ENCODE peak calls at places on chromosomes 16 and 17, in four cellular contexts. S is IMR-90, B is H9, Z is psoas muscle. L is an unnamed sample. For H3K4me1, the result is how much of the 10 kb centered on the place peaks cover.

GRCh38 chr16:86033016-86033474 is 134.1 kb downstream of the IRF8 start:
- DNase-seq in S (no peak), B (peak), Z (no peak), L (no peak)

GRCh38 chr17:34412965-34413441 is 50.0 kb upstream of the CCL1 start:
- DNase-seq in S (peak), B (no peak), Z (no peak), L (no peak)

GRCh38 chr16:22255335-22255734 is 41.9 kb upstream of the POLR3E start:
- DNase-seq in S (no peak), B (no peak), Z (no peak), L (no peak)

GRCh38 chr17:59327891-59328290 is 3.6 kb upstream of the YPEL2 start:
- DNase-seq in S (no peak), B (no peak), Z (no peak), L (no peak)

GRCh38 chr17:45836047-45837044 is 8.3 kb upstream of the SPPL2C start:
- DNase-seq in S (no peak), B (no peak), Z (no peak), L (no peak)

GRCh38 chr16:75079346-75079926 is 37.1 kb downstream of the LDHD start:
- DNase-seq in S (no peak), B (no peak), Z (no peak), L (no peak)

GRCh38 chr16:81487301-81487720 is 42.7 kb downstream of the CMIP start:
- DNase-seq in S (no peak), B (no peak), Z (peak), L (no peak)

GRCh38 chr17:38444151-38444550 is 15.9 kb downstream of the ARHGAP23 start:
- DNase-seq in S (peak), B (peak), Z (peak), L (peak)

GRCh38 chr17:57531648-57532486 is 213.2 kb downstream of the CCDC182 start:
- DNase-seq in S (no peak), B (no peak), Z (no peak), L (no peak)

GRCh38 chr16:78543066-78543465 is 443.6 kb downstream of the WWOX start:
- DNase-seq in S (no peak), B (no peak), Z (no peak), L (no peak)

GRCh38 chr16:50702725-50703124 is 9.3 kb downstream of the NOD2 start:
- DNase-seq in S (no peak), B (no peak), Z (no peak), L (no peak)

GRCh38 chr17:5700791-5701190 is 116.5 kb upstream of the NLRP1 start:
- DNase-seq in S (no peak), B (no peak), Z (no peak), L (no peak)

GRCh38 chr17:3974138-3974687 is 10.0 kb upstream of the ATP2A3 start:
- DNase-seq in S (no peak), B (peak), Z (peak), L (no peak)

GRCh38 chr16:12295395-12295794 is 318.9 kb downstream of the SNX29 start:
- DNase-seq in S (no peak), B (no peak), Z (no peak), L (no peak)

GRCh38 chr16:27193300-27193990 is 9.9 kb upstream of the KDM8 start:
- DNase-seq in S (no peak), B (no peak), Z (no peak), L (no peak)

GRCh38 chr17:2707721-2708584 is 3.6 kb downstream of the CLUH start:
- DNase-seq in S (no peak), B (peak), Z (peak), L (peak)

GRCh38 chr16:86778108-86778745 is 199.9 kb downstream of the FOXL1 start:
- DNase-seq in S (no peak), B (no peak), Z (no peak), L (no peak)

GRCh38 chr16:1991588-1992474 is 2.1 kb downstream of the SYNGR3 start:
- DNase-seq in S (peak), B (peak), Z (peak), L (peak)

GRCh38 chr17:82577300-82577699 is 57.8 kb downstream of the FOXK2 start:
- DNase-seq in S (no peak), B (no peak), Z (no peak), L (no peak)

GRCh38 chr17:57534863-57535651 is 210.0 kb downstream of the CCDC182 start:
- DNase-seq in S (no peak), B (no peak), Z (no peak), L (peak)

GRCh38 chr17:45123930-45124796 is 8.2 kb downstream of the PLCD3 start:
- DNase-seq in S (peak), B (peak), Z (peak), L (peak)

GRCh38 chr16:19748389-19749110 is 30.5 kb downstream of the IQCK start:
- DNase-seq in S (no peak), B (no peak), Z (no peak), L (no peak)

GRCh38 chr17:1605681-1606351 is 22.8 kb downstream of the SLC43A2 start:
- DNase-seq in S (no peak), B (no peak), Z (no peak), L (no peak)
- H3K4me1 ChIP-seq in S (under half), B (under half), Z (under half), L (under half)

DNA sequence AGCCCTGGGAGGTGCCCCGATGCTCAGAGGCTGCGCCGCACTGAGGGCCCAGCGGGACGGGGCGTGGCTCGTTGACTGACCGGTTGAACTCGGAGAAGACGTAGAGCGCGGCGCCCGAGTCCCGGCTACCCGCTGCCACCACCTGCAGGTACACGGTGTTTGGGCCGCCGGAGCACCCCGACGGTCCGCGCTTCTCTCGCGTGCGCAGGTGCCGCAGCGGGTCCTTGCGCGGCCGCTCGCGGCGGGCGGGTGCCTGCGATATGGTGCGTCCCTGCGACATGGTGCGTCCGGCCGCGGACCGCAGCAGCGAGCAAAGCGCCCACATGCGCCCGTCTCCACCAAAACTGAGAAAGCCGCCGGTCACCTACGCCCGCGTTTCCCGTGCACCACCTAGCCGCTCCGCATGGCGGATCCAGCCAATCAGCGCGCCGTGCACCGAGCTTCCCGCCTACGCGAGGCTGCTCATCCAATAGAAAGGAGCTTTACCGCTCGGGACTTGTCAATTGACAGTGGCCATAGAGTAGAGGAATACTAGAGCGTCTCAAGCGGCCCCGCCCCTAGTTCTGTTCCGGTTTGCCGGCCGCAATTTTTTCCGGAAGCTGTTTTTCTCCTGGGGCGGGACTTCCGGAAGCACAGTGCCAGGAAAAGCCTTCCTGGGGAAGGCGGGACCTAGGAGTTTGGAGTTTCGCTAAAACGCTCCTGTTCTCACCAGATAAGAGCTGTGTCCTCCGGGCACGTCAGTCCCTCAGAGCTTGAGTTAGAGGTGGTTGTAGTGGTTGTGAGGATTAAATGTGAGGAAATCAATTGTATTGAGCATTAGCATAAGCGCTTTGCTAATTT is at the start of gene ELAC2:
- DNase-seq in S (peak), B (peak), Z (peak), L (peak)
- TF ChIP-seq CTCF in S (no peak), B (peak), Z (peak), L (peak)

GRCh38 chr17:49440581-49440980 is 25.9 kb upstream of the PHB1 start:
- DNase-seq in S (no peak), B (peak), Z (no peak), L (no peak)

GRCh38 chr17:49442051-49442450 is 27.4 kb upstream of the PHB1 start:
- DNase-seq in S (no peak), B (no peak), Z (no peak), L (no peak)

GRCh38 chr17:49445561-49445960 is 30.9 kb upstream of the PHB1 start:
- DNase-seq in S (no peak), B (no peak), Z (no peak), L (peak)

GRCh38 chr17:49444384-49444783 is 29.7 kb upstream of the PHB1 start:
- DNase-seq in S (no peak), B (no peak), Z (no peak), L (peak)

DNA sequence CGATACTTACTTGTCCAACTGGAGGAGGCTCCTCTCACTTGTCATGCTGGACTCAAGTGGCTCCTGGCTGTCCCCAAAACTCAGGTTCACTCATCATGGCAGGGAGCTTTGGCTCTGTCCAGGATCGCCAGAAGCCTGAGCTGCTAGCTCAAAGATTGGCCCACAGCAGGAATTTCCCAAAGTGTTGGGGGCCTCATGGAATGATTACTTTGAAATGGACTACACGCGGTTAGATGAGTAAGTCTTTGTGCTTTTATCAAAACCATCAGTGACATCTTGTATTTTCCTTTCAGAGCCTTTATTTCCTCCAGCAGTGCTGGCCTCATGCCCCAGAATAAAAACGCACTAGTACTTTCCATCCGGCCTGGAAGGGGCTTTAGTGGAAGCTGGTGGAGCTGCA is 29.2 kb upstream of the PHB1 start:
- DNase-seq in S (peak), B (no peak), Z (no peak), L (no peak)
- H3K4me1 ChIP-seq in S (under half), B (under half), Z (under half), L (under half)

GRCh38 chr16:70715113-70715711 is 29.4 kb upstream of the MTSS2 start:
- DNase-seq in S (peak), B (no peak), Z (peak), L (peak)
- TF ChIP-seq CTCF in S (peak), B (no peak), Z (no peak), L (no peak)

GRCh38 chr16:88015806-88016140 is 64.5 kb downstream of the BANP start:
- DNase-seq in S (no peak), B (no peak), Z (no peak), L (no peak)

GRCh38 chr16:88013766-88014165 is 62.5 kb downstream of the BANP start:
- DNase-seq in S (no peak), B (no peak), Z (no peak), L (no peak)

GRCh38 chr16:88014201-88014781 is 63.1 kb downstream of the BANP start:
- DNase-seq in S (peak), B (no peak), Z (no peak), L (no peak)

GRCh38 chr16:88017006-88017405 is 65.8 kb downstream of the BANP start:
- DNase-seq in S (no peak), B (no peak), Z (no peak), L (no peak)

DNA sequence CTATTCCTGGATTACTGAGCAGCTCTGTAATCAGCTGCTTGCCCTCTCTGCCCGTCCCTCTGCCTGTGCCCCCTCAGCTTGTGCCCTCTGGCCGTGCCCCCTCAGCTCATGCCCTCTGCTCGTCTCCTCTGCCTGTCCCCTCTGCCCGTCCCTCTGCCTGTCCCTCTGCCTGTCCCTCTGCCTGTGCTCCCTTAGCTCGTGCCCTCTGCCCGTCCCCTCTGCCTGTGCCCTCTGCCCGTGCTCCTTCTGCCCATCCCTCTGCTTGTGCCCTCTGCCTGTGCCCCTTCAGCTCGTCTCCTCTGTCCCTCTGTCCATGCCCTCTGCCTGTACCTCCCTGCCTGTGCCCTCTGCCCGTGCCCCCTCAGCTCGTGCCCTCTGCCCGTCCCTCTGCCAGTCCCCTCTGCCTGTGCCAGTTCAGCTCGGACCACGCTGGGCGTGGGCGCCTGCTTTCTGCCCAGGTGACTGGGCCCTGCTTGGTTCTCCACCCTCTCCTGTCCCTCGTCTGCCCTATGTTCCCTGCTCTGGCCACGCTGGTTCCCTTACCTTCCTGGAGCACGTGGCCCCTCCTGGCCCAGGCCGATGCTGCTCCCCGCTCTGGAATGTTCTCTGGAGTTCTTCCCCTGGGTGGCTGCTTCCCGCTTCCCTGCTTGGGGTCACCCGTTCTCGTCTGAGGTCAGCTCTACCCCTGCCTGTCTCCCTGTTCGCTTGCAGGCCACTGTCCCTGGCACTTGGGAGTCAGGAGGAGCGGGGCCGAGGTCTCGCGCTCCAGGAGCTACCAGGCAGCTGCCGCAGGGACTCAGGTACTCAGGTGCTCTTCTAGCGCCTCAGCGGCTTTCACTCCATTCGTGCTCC is 63.9 kb downstream of the BANP start:
- DNase-seq in S (no peak), B (no peak), Z (no peak), L (no peak)
- H3K4me1 ChIP-seq in S (under half), B (under half), Z (under half), L (under half)